ENCODE peak calls at places on chromosomes 7 and 10, in five cellular contexts. One of them, this sample, is unnamed.

GRCh38 chr10:70891636-70892035 is 3.3 kb upstream of the PCBD1 start:
- DNase-seq in prostate gland: no peak
- DNase-seq in effector memory CD4-positive, alpha-beta T cell: no peak
- DNase-seq in lower lobe of right lung: no peak
- DNase-seq in heart left ventricle: no peak
- DNase-seq in this sample: no peak

GRCh38 chr10:61975107-61975932 is 73.8 kb downstream of the ARID5B start:
- DNase-seq in heart left ventricle: no peak
- DNase-seq in lower lobe of right lung: no peak
- DNase-seq in effector memory CD4-positive, alpha-beta T cell: no peak
- DNase-seq in prostate gland: no peak
- DNase-seq in this sample: no peak

GRCh38 chr7:23544913-23545354 is 13.2 kb upstream of the TRA2A start:
- DNase-seq in prostate gland: no peak
- DNase-seq in heart left ventricle: no peak
- DNase-seq in effector memory CD4-positive, alpha-beta T cell: no peak
- DNase-seq in lower lobe of right lung: no peak
- DNase-seq in this sample: no peak

GRCh38 chr10:58661902-58662301 is 149.2 kb downstream of the BICC1 start:
- DNase-seq in effector memory CD4-positive, alpha-beta T cell: no peak
- DNase-seq in heart left ventricle: no peak
- DNase-seq in lower lobe of right lung: no peak
- DNase-seq in prostate gland: no peak
- DNase-seq in this sample: no peak

GRCh38 chr10:4141471-4141870 is 356.5 kb upstream of the KLF6 start:
- DNase-seq in heart left ventricle: no peak
- DNase-seq in effector memory CD4-positive, alpha-beta T cell: no peak
- DNase-seq in lower lobe of right lung: no peak
- DNase-seq in prostate gland: no peak
- DNase-seq in this sample: no peak

GRCh38 chr7:155652156-155653124 is 8.0 kb downstream of the RBM33 start:
- DNase-seq in lower lobe of right lung: no peak
- DNase-seq in effector memory CD4-positive, alpha-beta T cell: no peak
- DNase-seq in prostate gland: no peak
- DNase-seq in heart left ventricle: no peak
- DNase-seq in this sample: no peak

GRCh38 chr10:24873281-24873683 is 79.1 kb downstream of the PRTFDC1 start:
- DNase-seq in lower lobe of right lung: no peak
- DNase-seq in heart left ventricle: no peak
- DNase-seq in effector memory CD4-positive, alpha-beta T cell: no peak
- DNase-seq in prostate gland: no peak
- DNase-seq in this sample: no peak

GRCh38 chr10:127942811-127943210 is 35.9 kb downstream of the PTPRE start:
- DNase-seq in effector memory CD4-positive, alpha-beta T cell: no peak
- DNase-seq in prostate gland: no peak
- DNase-seq in lower lobe of right lung: no peak
- DNase-seq in heart left ventricle: no peak
- DNase-seq in this sample: no peak

GRCh38 chr7:130699686-130700085 is 13.3 kb upstream of the TSGA13 start:
- DNase-seq in prostate gland: no peak
- DNase-seq in heart left ventricle: no peak
- DNase-seq in lower lobe of right lung: no peak
- DNase-seq in effector memory CD4-positive, alpha-beta T cell: no peak
- DNase-seq in this sample: no peak

GRCh38 chr10:113056468-113057021 is 106.5 kb downstream of the TCF7L2 start:
- DNase-seq in heart left ventricle: no peak
- DNase-seq in effector memory CD4-positive, alpha-beta T cell: no peak
- DNase-seq in prostate gland: no peak
- DNase-seq in lower lobe of right lung: no peak
- DNase-seq in this sample: no peak

GRCh38 chr10:94617389-94617944 is 66.1 kb upstream of the CYP2C18 start:
- DNase-seq in heart left ventricle: no peak
- DNase-seq in lower lobe of right lung: no peak
- DNase-seq in effector memory CD4-positive, alpha-beta T cell: no peak
- DNase-seq in prostate gland: no peak
- DNase-seq in this sample: no peak
- H3K4me1 ChIP-seq in heart left ventricle: no peaks in the 10 kb centered on the region
- H3K4me1 ChIP-seq in lower lobe of right lung: no peaks in the 10 kb centered on the region
- H3K4me1 ChIP-seq in effector memory CD4-positive, alpha-beta T cell: no peaks in the 10 kb centered on the region
- H3K4me1 ChIP-seq in prostate gland: no peaks in the 10 kb centered on the region
- H3K4me1 ChIP-seq in this sample: no peaks in the 10 kb centered on the region

DNA sequence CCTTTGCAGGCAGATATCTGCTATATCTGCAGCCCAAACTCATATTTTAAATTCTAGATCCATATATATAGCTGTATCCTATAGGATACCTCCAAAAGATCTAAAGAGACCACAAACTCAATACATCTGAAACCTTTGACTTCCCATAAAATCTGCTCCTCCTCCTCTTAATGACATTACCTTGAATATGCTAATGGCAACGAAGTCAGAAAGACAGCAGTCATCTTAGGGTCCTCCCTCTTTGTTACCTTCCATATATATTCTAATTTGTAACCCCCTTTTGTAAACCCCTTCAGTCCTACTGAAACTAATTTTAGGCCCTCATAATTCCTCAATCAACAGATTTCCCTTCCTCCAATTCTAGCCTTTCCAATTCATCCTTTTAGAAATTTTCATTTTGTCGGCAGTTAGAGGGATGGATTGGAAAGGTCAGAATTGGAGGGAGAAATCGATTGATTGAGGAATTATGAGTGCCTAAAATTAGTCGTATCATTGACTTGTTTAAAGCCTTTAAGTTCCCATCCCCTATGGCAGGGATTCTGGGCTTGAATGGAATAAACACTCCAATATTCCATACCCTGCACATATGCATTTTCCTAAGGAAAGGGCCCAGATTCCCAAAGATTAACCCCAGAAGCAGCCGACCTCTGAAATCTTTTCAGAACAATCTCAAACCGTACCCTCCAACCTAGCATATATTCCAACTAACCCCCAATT is 2.4 kb downstream of the SYPL1 start:
- DNase-seq in prostate gland: no peak
- DNase-seq in heart left ventricle: no peak
- DNase-seq in lower lobe of right lung: no peak
- DNase-seq in effector memory CD4-positive, alpha-beta T cell: no peak
- DNase-seq in this sample: no peak
- H3K27ac ChIP-seq in prostate gland: peak overlapping the region; percentile 35
- H3K27ac ChIP-seq in heart left ventricle: no peak overlapping the region
- H3K27ac ChIP-seq in lower lobe of right lung: no peak overlapping the region
- H3K27ac ChIP-seq in effector memory CD4-positive, alpha-beta T cell: no peak overlapping the region
- H3K27ac ChIP-seq in this sample: peak overlapping the region; percentile 100

GRCh38 chr10:72308320-72308987 is 34.7 kb downstream of the DDIT4 start:
- DNase-seq in prostate gland: no peak
- DNase-seq in lower lobe of right lung: no peak
- DNase-seq in heart left ventricle: peak; percentile 87
- DNase-seq in effector memory CD4-positive, alpha-beta T cell: no peak
- DNase-seq in this sample: no peak
- H3K4me1 ChIP-seq in prostate gland: peaks cover 4% of the 10 kb centered on the region
- H3K4me1 ChIP-seq in lower lobe of right lung: peaks cover 58% of the 10 kb centered on the region
- H3K4me1 ChIP-seq in heart left ventricle: peaks cover 6% of the 10 kb centered on the region
- H3K4me1 ChIP-seq in effector memory CD4-positive, alpha-beta T cell: peaks cover 29% of the 10 kb centered on the region
- H3K4me1 ChIP-seq in this sample: peaks cover 40% of the 10 kb centered on the region

DNA sequence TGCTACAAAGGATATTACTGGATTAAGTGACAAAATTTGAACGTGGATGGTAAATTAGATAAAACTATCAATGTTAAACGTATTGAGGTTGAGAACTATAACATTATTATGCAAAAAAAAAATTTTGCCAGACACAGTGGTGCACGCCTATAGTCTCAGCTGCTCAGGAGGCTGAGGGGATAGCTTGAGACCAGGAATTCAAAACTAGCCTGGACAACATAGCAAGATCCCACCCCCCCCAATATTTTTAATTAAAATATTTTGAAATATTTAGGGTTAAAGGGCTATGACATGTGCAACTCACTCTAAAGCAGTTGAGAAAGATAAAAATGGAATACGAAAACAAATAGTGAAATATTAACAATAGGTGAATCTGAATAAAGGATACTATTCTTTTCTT is 45.1 kb upstream of the ANAPC16 start:
- DNase-seq in lower lobe of right lung: no peak
- DNase-seq in prostate gland: no peak
- DNase-seq in effector memory CD4-positive, alpha-beta T cell: no peak
- DNase-seq in heart left ventricle: no peak
- DNase-seq in this sample: no peak
- H3K27ac ChIP-seq in lower lobe of right lung: peak overlapping the region; percentile 48
- H3K27ac ChIP-seq in prostate gland: no peak overlapping the region
- H3K27ac ChIP-seq in effector memory CD4-positive, alpha-beta T cell: no peak overlapping the region
- H3K27ac ChIP-seq in heart left ventricle: no peak overlapping the region
- H3K27ac ChIP-seq in this sample: no peak overlapping the region

DNA sequence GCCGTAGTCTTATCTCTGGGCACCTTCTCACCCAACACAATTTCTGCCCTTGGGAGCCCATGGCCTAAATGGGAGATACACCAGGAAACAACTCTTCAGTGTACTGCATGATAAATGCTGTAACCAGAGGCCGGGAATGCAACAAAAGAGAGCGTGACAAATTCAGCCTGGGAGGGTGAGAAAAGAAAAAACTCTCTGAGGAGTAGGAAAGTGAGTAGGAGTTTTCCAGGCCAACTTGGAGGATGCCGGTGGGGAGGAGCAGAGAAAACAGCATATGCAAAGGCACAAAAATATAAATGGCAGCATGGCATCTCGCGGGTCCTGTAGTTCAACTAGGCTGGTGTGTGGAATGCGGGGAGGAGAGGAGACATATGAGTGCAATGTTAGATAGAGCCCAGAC is 624.5 kb downstream of the PARD3 start:
- DNase-seq in prostate gland: no peak
- DNase-seq in heart left ventricle: no peak
- DNase-seq in lower lobe of right lung: no peak
- DNase-seq in effector memory CD4-positive, alpha-beta T cell: no peak
- DNase-seq in this sample: no peak
- H3K4me1 ChIP-seq in prostate gland: no peaks in the 10 kb centered on the region
- H3K4me1 ChIP-seq in heart left ventricle: no peaks in the 10 kb centered on the region
- H3K4me1 ChIP-seq in lower lobe of right lung: peaks cover 31% of the 10 kb centered on the region
- H3K4me1 ChIP-seq in effector memory CD4-positive, alpha-beta T cell: no peaks in the 10 kb centered on the region
- H3K4me1 ChIP-seq in this sample: peaks cover 32% of the 10 kb centered on the region

GRCh38 chr7:15837627-15838026 is 151.1 kb upstream of the MEOX2 start:
- DNase-seq in effector memory CD4-positive, alpha-beta T cell: no peak
- DNase-seq in lower lobe of right lung: no peak
- DNase-seq in prostate gland: no peak
- DNase-seq in heart left ventricle: no peak
- DNase-seq in this sample: no peak

GRCh38 chr7:15836041-15836440 is 149.6 kb upstream of the MEOX2 start:
- DNase-seq in prostate gland: no peak
- DNase-seq in lower lobe of right lung: no peak
- DNase-seq in effector memory CD4-positive, alpha-beta T cell: no peak
- DNase-seq in heart left ventricle: no peak
- DNase-seq in this sample: no peak

DNA sequence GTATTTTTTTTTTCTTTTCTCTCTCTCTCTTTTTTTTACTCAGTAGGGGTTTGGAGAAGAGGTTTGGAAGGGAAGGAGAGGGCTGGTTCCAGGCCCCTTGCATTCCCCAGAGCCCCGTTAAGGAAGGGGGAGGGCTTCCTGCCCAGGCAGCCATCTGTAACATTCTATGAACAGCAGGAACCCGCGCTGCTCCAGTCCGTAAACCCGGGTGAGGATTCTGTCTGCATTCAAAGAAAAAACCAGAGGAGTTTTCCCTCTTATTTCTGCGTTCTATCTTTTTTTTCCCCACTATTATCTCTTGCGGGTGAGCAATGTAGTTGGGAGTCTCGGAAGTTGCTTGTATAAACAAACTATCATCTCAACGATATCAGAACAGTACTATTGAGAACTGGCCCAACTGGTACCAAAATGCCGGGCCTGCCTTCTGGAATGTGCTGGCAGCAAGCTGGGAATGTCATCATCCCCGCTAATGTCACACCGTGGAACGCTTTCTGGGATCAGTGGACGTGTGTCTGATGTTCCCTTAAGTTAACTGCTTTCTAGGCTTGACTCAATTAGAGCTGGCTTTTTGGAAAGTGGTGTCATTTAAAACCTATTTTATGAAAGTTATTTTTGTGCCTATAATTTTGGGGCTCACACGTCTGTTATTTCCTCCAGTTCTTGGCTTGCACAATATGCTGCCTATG is 153.1 kb upstream of the MEOX2 start:
- DNase-seq in effector memory CD4-positive, alpha-beta T cell: no peak
- DNase-seq in heart left ventricle: peak; percentile 69
- DNase-seq in lower lobe of right lung: peak; percentile 46
- DNase-seq in prostate gland: no peak
- DNase-seq in this sample: peak; percentile 59
- H3K27ac ChIP-seq in effector memory CD4-positive, alpha-beta T cell: no peak overlapping the region
- H3K27ac ChIP-seq in heart left ventricle: peak overlapping the region; percentile 89
- H3K27ac ChIP-seq in lower lobe of right lung: peak overlapping the region; percentile 70
- H3K27ac ChIP-seq in prostate gland: no peak overlapping the region
- H3K27ac ChIP-seq in this sample: peak overlapping the region; percentile 45

GRCh38 chr7:6259257-6259656 is 13.2 kb downstream of the CYTH3 start:
- DNase-seq in effector memory CD4-positive, alpha-beta T cell: no peak
- DNase-seq in heart left ventricle: no peak
- DNase-seq in prostate gland: no peak
- DNase-seq in lower lobe of right lung: no peak
- DNase-seq in this sample: no peak
- H3K4me1 ChIP-seq in effector memory CD4-positive, alpha-beta T cell: peaks cover 21% of the 10 kb centered on the region
- H3K4me1 ChIP-seq in heart left ventricle: peaks cover 10% of the 10 kb centered on the region
- H3K4me1 ChIP-seq in prostate gland: peaks cover 8% of the 10 kb centered on the region
- H3K4me1 ChIP-seq in lower lobe of right lung: peaks cover 74% of the 10 kb centered on the region
- H3K4me1 ChIP-seq in this sample: peaks cover 77% of the 10 kb centered on the region

GRCh38 chr10:29642996-29643395 is 8.2 kb upstream of the SVIL start:
- DNase-seq in heart left ventricle: no peak
- DNase-seq in lower lobe of right lung: no peak
- DNase-seq in effector memory CD4-positive, alpha-beta T cell: no peak
- DNase-seq in prostate gland: no peak
- DNase-seq in this sample: peak; percentile 71
- H3K27ac ChIP-seq in heart left ventricle: peak overlapping the region; percentile 80
- H3K27ac ChIP-seq in lower lobe of right lung: peak overlapping the region; percentile 51
- H3K27ac ChIP-seq in effector memory CD4-positive, alpha-beta T cell: no peak overlapping the region
- H3K27ac ChIP-seq in prostate gland: peak overlapping the region; percentile 68
- H3K27ac ChIP-seq in this sample: peak overlapping the region; percentile 19